ENCODE peak calls at places on chromosomes 13 and 19, in nine cellular contexts. Z is neural progenitor cell, J is cardiac fibroblast, F is keratinocyte, P is heart right ventricle, X is fibroblast of pulmonary artery, K is mammary epithelial cell, L is fibroblast of mammary gland, V is GM12865. M is an unnamed sample.

GRCh38 chr19:31356587-31357314 is 7.5 kb upstream of the TSHZ3 start:
- DNase-seq in V (no peak), Z (peak; percentile 75), P (peak; percentile 51), F (no peak), J (no peak), X (no peak), L (no peak), K (no peak), M (no peak)

GRCh38 chr13:67775359-67775758 is 545.2 kb upstream of the PCDH9 start:
- DNase-seq in X (no peak), Z (no peak), F (no peak), P (no peak), L (no peak), J (no peak), V (no peak), K (no peak), M (no peak)

GRCh38 chr13:20667857-20668256 is 35.6 kb upstream of the IL17D start:
- DNase-seq in P (no peak), F (no peak), X (no peak), K (no peak), L (no peak), Z (no peak), V (no peak), J (no peak), M (no peak)

GRCh38 chr19:44512326-44513298 is 12.3 kb upstream of the ZNF180 start:
- DNase-seq in Z (peak; percentile 69), V (peak; percentile 19), F (peak; percentile 26), K (peak; percentile 61), L (peak; percentile 50), X (peak; percentile 76), P (no peak), J (peak; percentile 81), M (no peak)

GRCh38 chr13:112752711-112753541 is 63.1 kb downstream of the ATP11A start:
- DNase-seq in K (peak; percentile 48), L (no peak), X (no peak), F (no peak), Z (no peak), P (no peak), J (no peak), V (no peak), M (peak; percentile 72)

GRCh38 chr19:33673996-33674395 is 52.2 kb downstream of the CHST8 start:
- DNase-seq in Z (no peak), L (no peak), P (no peak), K (no peak), J (no peak), F (no peak), V (no peak), X (no peak), M (no peak)

GRCh38 chr19:24086974-24087595 is at the start of gene ZNF254:
- DNase-seq in K (peak; percentile 91), P (peak; percentile 85), Z (peak; percentile 97), F (peak; percentile 71), V (peak; percentile 91), X (peak; percentile 95), L (peak; percentile 95), J (peak; percentile 96), M (no peak)

GRCh38 chr19:40466219-40467006 is at the start of gene SPTBN4:
- DNase-seq in L (no peak), P (peak; percentile 41), X (no peak), V (peak; percentile 29), F (no peak), K (no peak), J (no peak), Z (peak; percentile 10), M (no peak)

GRCh38 chr13:26037302-26037701 is 14.5 kb downstream of the SHISA2 start:
- DNase-seq in K (peak; percentile 7), J (peak; percentile 28), F (no peak), P (no peak), V (peak; percentile 19), X (no peak), L (no peak), Z (peak; percentile 84), M (peak; percentile 66)

GRCh38 chr13:39350461-39350881 is 252.5 kb downstream of the LHFPL6 start:
- DNase-seq in X (no peak), L (no peak), Z (peak; percentile 11), K (no peak), P (peak; percentile 35), F (no peak), J (no peak), V (no peak), M (no peak)

GRCh38 chr19:36748431-36749275 is 24.0 kb downstream of the ZNF850 start:
- DNase-seq in F (no peak), V (no peak), X (no peak), L (no peak), Z (no peak), P (no peak), J (no peak), K (no peak), M (no peak)

GRCh38 chr13:73608731-73609485 is 525.3 kb downstream of the KLF12 start:
- DNase-seq in F (no peak), Z (no peak), K (no peak), L (no peak), P (no peak), J (no peak), V (no peak), X (no peak), M (no peak)

GRCh38 chr13:113929628-113930615 is 44.0 kb downstream of the C13orf46 start:
- DNase-seq in J (no peak), X (no peak), Z (no peak), P (no peak), L (no peak), F (no peak), K (no peak), V (no peak), M (no peak)

GRCh38 chr13:113926301-113926761 is 47.5 kb downstream of the C13orf46 start:
- DNase-seq in K (no peak), L (peak; percentile 95), F (no peak), Z (no peak), X (peak; percentile 40), J (peak; percentile 61), V (no peak), P (no peak), M (no peak)

GRCh38 chr13:113926951-113927660 is 46.8 kb downstream of the C13orf46 start:
- DNase-seq in J (no peak), Z (no peak), L (no peak), V (no peak), P (peak; percentile 63), K (no peak), X (no peak), F (no peak), M (no peak)

GRCh38 chr13:113928701-113929627 is 44.9 kb downstream of the C13orf46 start:
- DNase-seq in P (peak; percentile 82), L (peak; percentile 97), V (no peak), J (peak; percentile 65), Z (no peak), K (no peak), X (peak; percentile 75), F (no peak), M (no peak)

DNA sequence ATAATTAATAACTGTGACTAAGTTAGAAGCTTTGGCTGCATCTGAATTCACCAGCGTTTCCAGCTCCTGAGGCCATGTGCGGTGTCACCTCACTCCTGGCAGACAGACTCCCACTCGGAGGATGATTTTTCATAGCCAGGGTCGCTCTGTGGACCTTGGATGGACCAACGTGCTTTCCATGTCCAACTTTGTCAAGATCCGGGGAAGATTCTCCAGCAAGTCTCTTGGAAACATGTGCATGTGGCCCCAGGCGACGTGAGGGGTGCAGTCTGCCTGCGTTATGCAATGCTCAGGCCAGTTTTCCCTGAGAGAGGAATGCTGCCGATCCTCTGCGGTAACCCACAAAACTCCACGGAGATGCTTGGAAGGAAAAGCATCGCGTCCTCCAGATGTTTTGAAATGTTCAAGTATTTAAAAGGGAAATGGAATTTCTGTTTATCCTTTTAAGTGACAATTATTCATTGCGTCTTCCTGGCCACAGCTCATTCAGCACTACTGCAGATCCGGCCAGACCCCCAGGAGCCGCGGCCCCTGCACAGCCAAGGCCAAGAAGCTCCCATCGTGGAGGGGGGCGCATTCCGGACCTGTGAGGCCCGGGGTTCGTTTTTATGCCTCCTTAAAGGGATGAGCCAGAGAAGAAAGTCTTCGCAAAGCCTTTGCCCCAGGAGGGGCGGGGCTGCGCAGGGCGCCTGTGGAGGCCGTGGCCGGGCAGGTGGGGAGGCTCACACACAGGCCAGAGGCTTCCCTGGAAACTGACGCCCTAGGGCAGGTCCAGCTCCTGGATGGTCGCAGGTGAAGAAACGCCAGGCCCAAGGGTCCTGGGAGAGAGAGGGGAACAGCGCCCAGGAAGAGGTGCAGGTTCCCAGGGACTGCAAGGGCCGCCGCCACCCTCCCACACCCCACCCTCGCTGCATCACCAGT is 46.0 kb downstream of the C13orf46 start:
- DNase-seq in Z (no peak), P (no peak), K (peak; percentile 80), X (peak; percentile 87), F (peak; percentile 74), J (peak; percentile 84), V (no peak), L (peak; percentile 99), M (no peak)
- H3K4me3 ChIP-seq in Z (no peak overlapping the region), P (no peak overlapping the region), K (peak overlapping the region; percentile 5), X (no peak overlapping the region), F (peak overlapping the region; percentile 18), J (no peak overlapping the region), V (no peak overlapping the region), L (peak overlapping the region; percentile 1), M (no peak overlapping the region)

DNA sequence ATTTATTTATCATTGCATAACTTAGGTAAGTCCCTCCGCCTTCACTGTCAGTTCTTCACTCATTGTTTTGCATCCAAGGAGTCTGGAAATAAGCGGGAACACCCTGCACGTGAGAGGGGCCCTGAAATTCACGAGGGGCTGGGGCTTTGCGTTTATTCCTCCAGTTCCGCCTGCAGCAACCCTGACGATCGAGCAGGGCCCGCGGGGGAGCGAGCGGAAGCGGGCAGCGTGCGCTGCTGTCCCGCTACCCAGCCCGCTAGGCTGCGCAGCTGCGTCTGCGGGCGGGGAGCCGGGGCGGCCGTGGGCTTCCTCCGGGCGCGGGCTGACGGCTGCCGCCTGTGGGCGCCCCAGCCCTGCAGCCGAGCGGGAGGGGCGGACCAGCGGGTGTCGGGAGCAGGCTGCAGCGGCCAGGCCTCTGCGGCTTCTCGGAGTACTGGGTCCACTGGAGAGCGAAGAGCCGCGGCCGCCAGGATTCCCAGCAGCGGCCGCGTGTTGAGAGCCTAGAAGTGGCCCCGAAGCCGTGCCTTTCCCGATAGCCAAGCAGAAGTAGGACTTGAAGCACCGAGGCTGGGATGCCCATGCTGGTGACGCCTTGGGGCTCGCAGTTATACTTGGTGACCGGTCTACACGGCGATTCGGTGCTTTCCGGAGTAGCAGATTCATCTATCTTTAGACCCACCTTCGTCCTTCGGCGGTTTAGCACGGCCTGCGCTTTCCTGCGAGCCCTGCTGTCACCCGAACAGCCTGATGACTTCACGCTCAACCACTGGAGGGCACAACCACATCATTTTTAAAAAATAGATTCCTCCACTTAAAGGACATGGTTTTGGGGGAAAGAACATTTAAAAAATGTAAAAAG is 32.9 kb upstream of the SACS start:
- DNase-seq in V (peak; percentile 96), K (peak; percentile 75), L (peak; percentile 78), F (no peak), P (peak; percentile 74), J (peak; percentile 88), Z (peak; percentile 85), X (peak; percentile 87), M (peak; percentile 55)
- H3K4me3 ChIP-seq in V (peak overlapping the region; percentile 80), K (peak overlapping the region; percentile 45), L (peak overlapping the region; percentile 47), F (peak overlapping the region; percentile 52), P (peak overlapping the region; percentile 64), J (peak overlapping the region; percentile 51), Z (peak overlapping the region; percentile 43), X (peak overlapping the region; percentile 52), M (peak overlapping the region; percentile 45)

GRCh38 chr19:1468274-1469199 is 10.5 kb downstream of the C19orf25 start:
- DNase-seq in V (peak; percentile 41), F (no peak), X (peak; percentile 44), K (peak; percentile 50), L (peak; percentile 49), Z (peak; percentile 76), P (peak; percentile 27), J (peak; percentile 61), M (no peak)
- H3K4me3 ChIP-seq in V (no peak overlapping the region), F (no peak overlapping the region), X (peak overlapping the region; percentile 21), K (no peak overlapping the region), L (no peak overlapping the region), Z (peak overlapping the region; percentile 16), P (peak overlapping the region; percentile 36), J (peak overlapping the region; percentile 33), M (no peak overlapping the region)

GRCh38 chr19:48717059-48717395 is 2.5 kb downstream of the MAMSTR start:
- DNase-seq in X (no peak), K (no peak), P (no peak), Z (no peak), J (peak; percentile 46), V (no peak), L (peak; percentile 54), F (no peak), M (no peak)
- H3K4me3 ChIP-seq in X (peak overlapping the region; percentile 17), K (no peak overlapping the region), P (peak overlapping the region; percentile 69), Z (no peak overlapping the region), J (no peak overlapping the region), V (no peak overlapping the region), L (peak overlapping the region; percentile 37), F (no peak overlapping the region), M (no peak overlapping the region)

M was measured in Jurkat, Clone E6-1.